ENCODE peak calls at places on chromosomes 3 and 15, in four cellular contexts. R is endothelial cell of umbilical vein, T is HL-60, G is astrocyte. E is an unnamed sample.

GRCh38 chr3:172717493-172718088 is 6.7 kb upstream of the NCEH1 start:
- DNase-seq in R (no peak), T (no peak), G (no peak), E (no peak)

GRCh38 chr15:94673801-94674200 is 442.4 kb downstream of the MCTP2 start:
- DNase-seq in R (peak; percentile 30), T (no peak), G (peak; percentile 39), E (no peak)

GRCh38 chr3:168071971-168072645 is 23.6 kb downstream of the GOLIM4 start:
- DNase-seq in R (no peak), T (no peak), G (no peak), E (no peak)

GRCh38 chr3:66675383-66675782 is 174.6 kb upstream of the LRIG1 start:
- DNase-seq in R (no peak), T (no peak), G (peak; percentile 65), E (no peak)

GRCh38 chr3:22704571-22705354 is 498.4 kb upstream of the UBE2E2 start:
- DNase-seq in R (no peak), T (no peak), G (no peak), E (no peak)

GRCh38 chr15:66095871-66096710 is 157.5 kb downstream of the MEGF11 start:
- DNase-seq in R (no peak), T (no peak), G (no peak), E (no peak)

GRCh38 chr3:52523386-52524257 is 10.0 kb downstream of the NT5DC2 start:
- DNase-seq in R (no peak), T (no peak), G (no peak), E (no peak)

GRCh38 chr3:178084938-178085816 is 451.1 kb upstream of the KCNMB2 start:
- DNase-seq in R (peak; percentile 86), T (no peak), G (peak; percentile 73), E (no peak)

GRCh38 chr3:190541008-190541407 is 27.1 kb downstream of the IL1RAP start:
- DNase-seq in R (no peak), T (no peak), G (no peak), E (no peak)

GRCh38 chr3:194671511-194671899 is 486 bp downstream of the LSG1 start:
- DNase-seq in R (peak; percentile 67), T (no peak), G (no peak), E (no peak)

GRCh38 chr15:44782516-44782915 is 46.2 kb downstream of the TRIM69 start:
- DNase-seq in R (no peak), T (no peak), G (peak; percentile 37), E (no peak)

GRCh38 chr3:188697127-188697526 is 474.6 kb upstream of the TPRG1 start:
- DNase-seq in R (no peak), T (no peak), G (no peak), E (no peak)

GRCh38 chr15:73709671-73710070 is 25.5 kb downstream of the CD276 start:
- DNase-seq in R (no peak), T (no peak), G (no peak), E (no peak)

GRCh38 chr3:48514431-48515227 is 10.7 kb upstream of the SHISA5 start:
- DNase-seq in R (no peak), T (no peak), G (no peak), E (no peak)

GRCh38 chr3:124772081-124772831 is 42.0 kb downstream of the UMPS start:
- DNase-seq in R (peak; percentile 100), T (no peak), G (peak; percentile 70), E (no peak)

GRCh38 chr3:29697989-29698388 is 417.1 kb downstream of the RBMS3 start:
- DNase-seq in R (no peak), T (no peak), G (peak; percentile 68), E (no peak)

GRCh38 chr3:48125026-48125704 is 63.1 kb downstream of the CDC25A start:
- DNase-seq in R (no peak), T (no peak), G (peak; percentile 95), E (no peak)

GRCh38 chr3:98961161-98962155 is 60.0 kb upstream of the DCBLD2 start:
- DNase-seq in R (peak; percentile 32), T (no peak), G (peak; percentile 86), E (no peak)

GRCh38 chr15:76999996-77000395 is 5.1 kb downstream of the PSTPIP1 start:
- DNase-seq in R (no peak), T (no peak), G (no peak), E (no peak)

GRCh38 chr3:128378631-128379347 is 87.9 kb downstream of the DNAJB8 start:
- DNase-seq in R (no peak), T (no peak), G (peak; percentile 69), E (no peak)

DNA sequence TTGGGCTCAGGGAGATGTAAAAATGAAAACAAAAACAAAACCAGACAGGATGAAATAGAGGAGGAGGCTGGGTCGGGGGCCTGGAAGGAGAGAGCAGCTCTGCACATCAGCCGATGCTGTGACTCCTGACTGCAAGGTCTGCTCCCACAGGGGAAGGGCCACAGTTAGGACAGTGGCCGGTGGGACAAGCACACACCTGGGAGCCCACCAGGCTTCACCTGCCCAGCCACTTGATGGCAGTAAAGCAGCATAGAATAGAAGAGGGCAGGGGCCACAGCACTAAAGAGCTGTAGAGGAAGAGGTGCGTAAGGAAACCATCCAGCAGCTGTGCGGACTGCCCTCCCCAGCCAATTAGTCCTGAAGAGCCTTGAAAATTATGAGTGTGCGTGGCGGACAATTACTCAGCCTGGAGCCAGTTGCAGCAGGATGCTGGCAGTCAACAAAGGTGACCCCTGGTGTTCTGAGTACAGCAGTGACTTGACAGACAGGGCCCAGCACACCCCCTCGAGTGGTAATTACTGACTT is 29.8 kb downstream of the ALS2CL start:
- DNase-seq in R (peak; percentile 46), T (no peak), G (peak; percentile 14), E (no peak)
- TF ChIP-seq CTCF in R (peak; percentile 16), T (no peak), G (no peak), E (peak; percentile 9)

GRCh38 chr15:39704235-39704634 is 78.4 kb downstream of the FSIP1 start:
- DNase-seq in R (no peak), T (no peak), G (peak; percentile 34), E (no peak)
- H3K4me3 ChIP-seq in R (no peak overlapping the region), T (no peak overlapping the region), G (no peak overlapping the region), E (no peak overlapping the region)

DNA sequence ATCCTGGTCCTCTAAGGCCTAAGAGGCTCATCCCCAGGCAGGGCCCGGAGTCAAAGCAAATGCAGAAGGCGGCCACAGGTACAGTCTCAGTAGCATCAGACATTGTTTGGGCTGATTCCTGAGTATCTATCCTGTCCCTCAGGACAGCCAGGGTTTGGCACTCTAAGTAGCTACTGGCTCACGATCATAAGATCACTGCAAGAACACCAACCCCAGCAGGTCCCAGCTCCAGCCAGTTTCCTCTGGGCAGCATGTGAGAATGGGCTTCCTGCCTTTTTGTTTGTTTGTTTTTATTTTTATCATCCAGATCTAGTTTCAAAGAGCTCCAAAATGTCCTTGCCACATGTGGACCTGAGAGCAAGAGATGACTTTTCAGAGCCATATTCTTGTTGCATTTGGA is 32.7 kb downstream of the LRRFIP2 start:
- DNase-seq in R (no peak), T (no peak), G (no peak), E (no peak)
- H3K27ac ChIP-seq in R (no peak overlapping the region), T (no peak overlapping the region), G (no peak overlapping the region), E (no peak overlapping the region)

GRCh38 chr3:143002083-143002712 is 828 bp downstream of the U2SURP start:
- DNase-seq in R (peak; percentile 57), T (peak; percentile 67), G (peak; percentile 10), E (no peak)

GRCh38 chr3:143002727-143003126 is 1.4 kb downstream of the U2SURP start:
- DNase-seq in R (no peak), T (no peak), G (no peak), E (no peak)

GRCh38 chr3:143000525-143000924 is 845 bp upstream of the U2SURP start:
- DNase-seq in R (no peak), T (no peak), G (peak; percentile 74), E (no peak)

GRCh38 chr3:143001034-143001368 is 369 bp upstream of the U2SURP start:
- DNase-seq in R (no peak), T (no peak), G (no peak), E (no peak)

GRCh38 chr3:143001369-143002082 is at the start of gene U2SURP:
- DNase-seq in R (peak; percentile 98), T (peak; percentile 97), G (peak; percentile 99), E (peak; percentile 81)
- TF ChIP-seq CTCF in R (no peak), T (no peak), G (no peak), E (no peak)

DNA sequence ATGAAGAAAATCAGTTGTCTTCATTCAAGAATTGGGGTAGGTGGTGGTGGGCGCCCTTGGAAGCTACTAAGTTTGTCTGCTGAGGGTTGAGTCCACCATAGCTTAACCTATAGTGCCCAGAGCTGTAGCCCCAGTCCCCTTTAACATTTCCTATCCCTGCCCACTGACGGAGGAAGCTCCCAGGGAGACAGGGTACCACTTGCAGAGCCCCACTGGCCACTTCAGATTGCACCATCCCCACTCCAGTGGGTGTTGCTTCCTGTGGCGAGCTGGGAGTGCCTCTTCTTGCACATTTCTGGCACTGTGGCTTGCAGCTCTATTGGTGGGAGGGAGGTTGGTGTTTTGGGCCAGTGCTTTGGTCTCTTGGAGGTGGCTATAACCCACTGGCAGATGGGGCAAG is 2.7 kb downstream of the PXYLP1 start:
- DNase-seq in R (no peak), T (no peak), G (no peak), E (no peak)
- H3K4me3 ChIP-seq in R (no peak overlapping the region), T (no peak overlapping the region), G (no peak overlapping the region), E (no peak overlapping the region)

DNA sequence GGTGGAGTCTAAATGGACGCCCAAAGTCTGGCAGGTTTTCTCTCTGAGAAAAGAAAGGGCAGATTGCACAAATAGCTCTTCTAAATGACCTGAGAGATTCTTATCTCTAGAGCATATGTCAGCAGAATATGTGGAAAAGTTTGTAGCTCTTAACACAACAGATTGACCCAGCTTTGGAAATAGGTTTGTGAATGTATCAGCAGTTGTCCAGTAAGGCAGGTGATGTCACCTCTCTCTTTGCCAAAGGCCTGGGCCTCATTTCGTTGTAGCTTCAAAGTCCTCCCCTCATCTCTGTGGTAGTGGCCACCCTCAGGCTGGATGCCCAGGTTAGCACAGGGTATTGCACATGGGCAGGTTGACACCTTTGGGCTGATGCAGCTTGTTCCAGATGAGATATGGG is 36.0 kb downstream of the PDIA5 start:
- DNase-seq in R (no peak), T (no peak), G (no peak), E (no peak)
- H3K27ac ChIP-seq in R (no peak overlapping the region), T (no peak overlapping the region), G (no peak overlapping the region), E (no peak overlapping the region)

GRCh38 chr15:64460737-64461576 is 579 bp downstream of the ZNF609 start:
- DNase-seq in R (peak; percentile 75), T (no peak), G (peak; percentile 74), E (no peak)

GRCh38 chr15:64461577-64462162 is 1.3 kb downstream of the ZNF609 start:
- DNase-seq in R (peak; percentile 58), T (no peak), G (peak; percentile 16), E (no peak)

GRCh38 chr15:64462492-64462891 is 2.1 kb downstream of the ZNF609 start:
- DNase-seq in R (no peak), T (no peak), G (no peak), E (no peak)

GRCh38 chr15:64459382-64459781 is 996 bp upstream of the ZNF609 start:
- DNase-seq in R (no peak), T (no peak), G (no peak), E (no peak)

DNA sequence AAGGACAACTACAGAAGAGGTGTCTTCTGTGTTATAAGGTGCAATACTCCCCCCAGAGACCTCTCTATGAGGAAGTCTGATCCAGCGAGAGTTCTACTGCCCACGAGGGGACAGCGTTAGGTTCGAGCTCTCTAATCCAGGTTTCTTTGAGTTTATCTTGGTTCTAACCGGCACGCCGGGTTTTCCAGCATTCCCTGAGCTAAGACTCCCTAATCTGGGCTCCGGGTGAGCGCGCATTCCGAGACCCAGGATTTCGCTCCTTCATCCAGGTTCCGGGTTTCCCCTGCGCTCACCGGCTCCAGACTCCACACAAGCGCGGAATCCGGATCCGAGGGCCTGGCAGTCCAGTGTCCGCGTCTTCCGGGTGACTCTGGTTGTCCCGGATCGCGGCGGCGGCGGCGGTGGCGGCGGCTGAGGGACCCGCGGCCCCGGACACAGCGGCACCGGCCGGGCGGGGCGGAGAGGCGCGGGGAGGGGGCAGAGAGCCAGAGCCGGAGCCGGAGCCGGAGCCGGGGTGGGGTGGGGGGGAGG is at the start of gene ZNF609:
- DNase-seq in R (peak; percentile 90), T (peak; percentile 82), G (peak; percentile 94), E (peak; percentile 54)
- TF ChIP-seq CTCF in R (no peak), T (no peak), G (no peak), E (no peak)